ENCODE peak calls at places on chromosomes 12 and 14, in nine cellular contexts. P is AG09319; Z is activated T-helper 1 cell treated with anti-CD3 and anti-CD28 coated beads, Interleukin-12 subunit alpha, Interleukin-12 subunit beta, Interleukin-2, Interleukin-4 antibody, amounts not matched to agents 30 ng/mL and 10 ng/mL and 1 ng/mL, durations not matched to agents 14 hours and 24 hours and 36 hours; Q is EL; Y is HuH-7; I is MCF 10A; N is NCI-H2081; G is GOT3; K is Peyer's patch. H is an unnamed sample.

GRCh38 chr12:26691234-26691970 is 141.6 kb downstream of the ITPR2 start:
- DNase-seq in P (peak; percentile 50), Z (no peak), Q (peak; percentile 97), Y (no peak), I (peak; percentile 96), N (peak; percentile 64), G (peak; percentile 7), K (no peak), H (no peak)

GRCh38 chr12:25052191-25053020 is 103.5 kb upstream of the BCAT1 start:
- DNase-seq in P (no peak), Z (peak; percentile 43), Q (no peak), Y (peak; percentile 26), I (no peak), N (no peak), G (no peak), K (peak; percentile 67), H (no peak)

GRCh38 chr12:93154753-93155475 is 222.8 kb upstream of the NUDT4 start:
- DNase-seq in P (no peak), Z (no peak), Q (no peak), Y (peak; percentile 30), I (peak; percentile 24), N (peak; percentile 20), G (no peak), K (no peak), H (no peak)

GRCh38 chr12:112380663-112381420 is 1.4 kb downstream of the HECTD4 start:
- DNase-seq in P (no peak), Z (no peak), Q (peak; percentile 27), Y (no peak), I (no peak), N (peak; percentile 25), G (no peak), K (no peak), H (no peak)

GRCh38 chr12:46124132-46124847 is 133.9 kb upstream of the SCAF11 start:
- DNase-seq in P (no peak), Z (no peak), Q (peak; percentile 6), Y (no peak), I (no peak), N (no peak), G (no peak), K (no peak), H (no peak)

GRCh38 chr14:59177229-59177628 is 11.2 kb upstream of the DAAM1 start:
- DNase-seq in P (no peak), Z (no peak), Q (no peak), Y (no peak), I (no peak), N (no peak), G (no peak), K (no peak), H (no peak)

GRCh38 chr14:65263161-65263788 is 149.3 kb upstream of the FUT8 start:
- DNase-seq in P (no peak), Z (no peak), Q (no peak), Y (no peak), I (no peak), N (no peak), G (no peak), K (no peak), H (no peak)

GRCh38 chr12:89733579-89734201 is 25.1 kb upstream of the ATP2B1 start:
- DNase-seq in P (no peak), Z (no peak), Q (peak; percentile 95), Y (peak; percentile 20), I (peak; percentile 86), N (no peak), G (no peak), K (no peak), H (no peak)

GRCh38 chr12:22625671-22626251 is 790 bp downstream of the ETNK1 start:
- DNase-seq in P (no peak), Z (peak; percentile 10), Q (peak; percentile 50), Y (peak; percentile 46), I (peak; percentile 65), N (peak; percentile 56), G (no peak), K (peak; percentile 52), H (peak; percentile 48)

GRCh38 chr12:27861428-27862167 is 81.6 kb upstream of the MANSC4 start:
- DNase-seq in P (no peak), Z (no peak), Q (no peak), Y (no peak), I (no peak), N (no peak), G (no peak), K (peak; percentile 47), H (peak; percentile 60)

GRCh38 chr12:78392918-78393317 is 471.7 kb upstream of the SYT1 start:
- DNase-seq in P (no peak), Z (no peak), Q (peak; percentile 25), Y (no peak), I (peak; percentile 38), N (peak; percentile 54), G (no peak), K (no peak), H (no peak)

GRCh38 chr14:86933460-86933859 is 1059.5 kb downstream of the GALC start:
- DNase-seq in P (no peak), Z (no peak), Q (no peak), Y (no peak), I (no peak), N (no peak), G (no peak), K (no peak), H (no peak)

GRCh38 chr14:87430810-87431209 is 562.2 kb downstream of the GALC start:
- DNase-seq in P (no peak), Z (no peak), Q (peak; percentile 27), Y (no peak), I (peak; percentile 75), N (no peak), G (no peak), K (no peak), H (no peak)

GRCh38 chr14:26598081-26598671 is 343 bp upstream of the NOVA1 start:
- DNase-seq in P (peak; percentile 57), Z (no peak), Q (no peak), Y (peak; percentile 88), I (no peak), N (peak; percentile 95), G (peak; percentile 41), K (peak; percentile 16), H (peak; percentile 81)

GRCh38 chr14:102215071-102215470 is 75.4 kb downstream of the WDR20 start:
- DNase-seq in P (peak; percentile 18), Z (no peak), Q (no peak), Y (no peak), I (no peak), N (no peak), G (no peak), K (no peak), H (no peak)

GRCh38 chr14:50792058-50792477 is 38.9 kb downstream of the NIN start:
- DNase-seq in P (no peak), Z (no peak), Q (no peak), Y (no peak), I (no peak), N (no peak), G (no peak), K (peak; percentile 42), H (no peak)

GRCh38 chr14:50943261-50943942 is 881 bp downstream of the PYGL start:
- DNase-seq in P (no peak), Z (no peak), Q (peak; percentile 69), Y (peak; percentile 65), I (peak; percentile 70), N (no peak), G (no peak), K (peak; percentile 18), H (peak; percentile 58)

GRCh38 chr14:90678420-90678819 is 137.8 kb downstream of the TTC7B start:
- DNase-seq in P (no peak), Z (no peak), Q (peak; percentile 37), Y (no peak), I (no peak), N (no peak), G (no peak), K (no peak), H (no peak)

GRCh38 chr14:39229222-39229543 is 4.5 kb upstream of the MIA2 start:
- DNase-seq in P (no peak), Z (peak; percentile 72), Q (no peak), Y (no peak), I (no peak), N (no peak), G (no peak), K (no peak), H (no peak)

GRCh38 chr12:75447695-75448393 is 32.7 kb upstream of the GLIPR1 start:
- DNase-seq in P (no peak), Z (no peak), Q (peak; percentile 34), Y (no peak), I (no peak), N (no peak), G (no peak), K (no peak), H (no peak)

GRCh38 chr14:34365309-34365915 is 96.6 kb downstream of the SPTSSA start:
- DNase-seq in P (no peak), Z (no peak), Q (no peak), Y (peak; percentile 20), I (no peak), N (peak; percentile 43), G (no peak), K (no peak), H (no peak)

GRCh38 chr14:67837011-67837624 is 17.5 kb downstream of the RAD51B start:
- DNase-seq in P (peak; percentile 45), Z (no peak), Q (peak; percentile 70), Y (peak; percentile 35), I (peak; percentile 73), N (peak; percentile 57), G (no peak), K (peak; percentile 66), H (no peak)

GRCh38 chr12:24496755-24497154 is 452.1 kb downstream of the BCAT1 start:
- DNase-seq in P (no peak), Z (no peak), Q (peak; percentile 44), Y (no peak), I (peak; percentile 43), N (no peak), G (no peak), K (no peak), H (no peak)

GRCh38 chr12:57716305-57716704 is 22.2 kb downstream of the AGAP2 start:
- DNase-seq in P (no peak), Z (no peak), Q (no peak), Y (no peak), I (no peak), N (no peak), G (no peak), K (no peak), H (no peak)

GRCh38 chr14:87816421-87816820 is 176.6 kb downstream of the GALC start:
- DNase-seq in P (no peak), Z (no peak), Q (no peak), Y (no peak), I (no peak), N (no peak), G (no peak), K (no peak), H (no peak)

GRCh38 chr14:68408680-68409079 is 384.2 kb downstream of the ZFP36L1 start:
- DNase-seq in P (no peak), Z (no peak), Q (peak; percentile 43), Y (no peak), I (no peak), N (no peak), G (no peak), K (no peak), H (no peak)

GRCh38 chr12:5043589-5044419 is at the start of gene KCNA5:
- DNase-seq in P (no peak), Z (no peak), Q (no peak), Y (no peak), I (no peak), N (peak; percentile 25), G (no peak), K (peak; percentile 30), H (peak; percentile 29)

GRCh38 chr12:57475271-57476161 is 4.2 kb downstream of the ARHGAP9 start:
- DNase-seq in P (no peak), Z (no peak), Q (peak; percentile 39), Y (no peak), I (no peak), N (no peak), G (no peak), K (no peak), H (peak; percentile 47)

GRCh38 chr12:109150124-109150640 is 33.8 kb downstream of the ACACB start:
- DNase-seq in P (no peak), Z (no peak), Q (no peak), Y (no peak), I (no peak), N (no peak), G (no peak), K (no peak), H (no peak)

GRCh38 chr12:95504140-95504539 is 30.2 kb downstream of the METAP2 start:
- DNase-seq in P (no peak), Z (no peak), Q (no peak), Y (no peak), I (no peak), N (no peak), G (no peak), K (no peak), H (no peak)

GRCh38 chr12:67977668-67978067 is 11.6 kb upstream of the IFNG-AS1 start:
- DNase-seq in P (no peak), Z (no peak), Q (no peak), Y (no peak), I (no peak), N (no peak), G (no peak), K (no peak), H (no peak)

H was measured in left colon.